ENCODE peak calls at places on chromosomes 7 and 10, in four cellular contexts. M is PC-9, V is cardiac fibroblast, F is PC-3. U is an unnamed sample.
A peak's percentile ranks its signal among the peaks of the same experiment; 100 is the strongest.

GRCh38 chr10:119693262-119693957 is 32.4 kb upstream of the INPP5F start:
- DNase-seq in M (no peak), V (no peak), F (no peak), U (no peak)

GRCh38 chr7:158695726-158696452 is 8.7 kb downstream of the NCAPG2 start:
- DNase-seq in M (peak; percentile 48), V (peak; percentile 94), F (peak; percentile 44), U (peak; percentile 30)

GRCh38 chr10:114151486-114151885 is 22.5 kb downstream of the CCDC186 start:
- DNase-seq in M (peak; percentile 73), V (peak; percentile 52), F (peak; percentile 81), U (peak; percentile 94)

GRCh38 chr10:132374176-132374575 is 22.8 kb upstream of the PWWP2B start:
- DNase-seq in M (no peak), V (no peak), F (no peak), U (no peak)

GRCh38 chr7:85392789-85393188 is 205.9 kb upstream of the SEMA3D start:
- DNase-seq in M (no peak), V (no peak), F (no peak), U (no peak)

GRCh38 chr10:69896601-69897000 is 94.9 kb downstream of the COL13A1 start:
- DNase-seq in M (no peak), V (no peak), F (no peak), U (no peak)

GRCh38 chr7:100563809-100564400 is 9.8 kb downstream of the SAP25 start:
- DNase-seq in M (no peak), V (peak; percentile 82), F (peak; percentile 68), U (peak; percentile 43)

GRCh38 chr7:132755538-132756481 is 179.5 kb upstream of the PLXNA4 start:
- DNase-seq in M (no peak), V (peak; percentile 28), F (no peak), U (peak; percentile 7)

GRCh38 chr10:42475168-42476098 is 162.9 kb downstream of the ZNF33B start:
- DNase-seq in M (no peak), V (peak; percentile 80), F (peak; percentile 78), U (peak; percentile 49)

GRCh38 chr7:96596120-96596826 is 113.4 kb downstream of the SEM1 start:
- DNase-seq in M (peak; percentile 36), V (peak; percentile 2), F (peak; percentile 32), U (peak; percentile 23)

GRCh38 chr7:154720016-154720415 is 282.9 kb downstream of the PAXIP1 start:
- DNase-seq in M (no peak), V (no peak), F (no peak), U (no peak)

GRCh38 chr10:23070819-23071218 is 24.6 kb upstream of the MSRB2 start:
- DNase-seq in M (no peak), V (no peak), F (no peak), U (no peak)

GRCh38 chr7:140571537-140572122 is 69.0 kb downstream of the DENND2A start:
- DNase-seq in M (peak; percentile 66), V (no peak), F (peak; percentile 74), U (peak; percentile 65)

GRCh38 chr10:86770412-86770960 is 14.1 kb downstream of the BMPR1A start:
- DNase-seq in M (no peak), V (no peak), F (no peak), U (no peak)

GRCh38 chr7:93921607-93922446 is at the start of gene GNG11:
- DNase-seq in M (no peak), V (peak; percentile 90), F (peak; percentile 65), U (peak; percentile 36)

GRCh38 chr10:133211141-133211830 is 18.7 kb upstream of the UTF1 start:
- DNase-seq in M (no peak), V (no peak), F (no peak), U (no peak)

GRCh38 chr7:19674266-19674960 is 34.4 kb downstream of the POLR1F start:
- DNase-seq in M (no peak), V (peak; percentile 5), F (no peak), U (peak; percentile 9)

GRCh38 chr10:89156161-89156560 is 51.0 kb downstream of the CH25H start:
- DNase-seq in M (no peak), V (no peak), F (no peak), U (no peak)

GRCh38 chr7:128164061-128164954 is 76.8 kb upstream of the LEP start:
- DNase-seq in M (peak; percentile 98), V (peak; percentile 30), F (peak; percentile 91), U (peak; percentile 96)

GRCh38 chr10:91034494-91035157 is 113.7 kb upstream of the ANKRD1 start:
- DNase-seq in M (no peak), V (peak; percentile 96), F (peak; percentile 25), U (no peak)

GRCh38 chr10:98041352-98042043 is 11.1 kb upstream of the CRTAC1 start:
- DNase-seq in M (no peak), V (peak; percentile 68), F (peak; percentile 68), U (peak; percentile 43)

GRCh38 chr7:27958933-27959548 is 219.1 kb downstream of the TAX1BP1 start:
- DNase-seq in M (no peak), V (no peak), F (no peak), U (no peak)

GRCh38 chr10:30433286-30433778 is 652 bp upstream of the MAP3K8 start:
- DNase-seq in M (peak; percentile 71), V (peak; percentile 92), F (peak; percentile 61), U (no peak)

GRCh38 chr7:40493609-40494041 is 358.8 kb downstream of the SUGCT start:
- DNase-seq in M (no peak), V (peak; percentile 11), F (no peak), U (peak; percentile 17)

GRCh38 chr7:40983106-40983505 is 719.8 kb downstream of the INHBA start:
- DNase-seq in M (no peak), V (no peak), F (no peak), U (no peak)

GRCh38 chr7:22147113-22147512 is 201.4 kb upstream of the CDCA7L start:
- DNase-seq in M (no peak), V (no peak), F (no peak), U (no peak)

GRCh38 chr10:71999360-72000072 is 35.3 kb downstream of the CHST3 start:
- DNase-seq in M (no peak), V (peak; percentile 96), F (no peak), U (no peak)

GRCh38 chr10:112374724-112375541 is 1.0 kb downstream of the ACSL5 start:
- DNase-seq in M (peak; percentile 57), V (peak; percentile 32), F (no peak), U (no peak)

GRCh38 chr7:136018104-136018503 is 40.9 kb upstream of the MTPN start:
- DNase-seq in M (no peak), V (no peak), F (peak; percentile 12), U (peak; percentile 20)

GRCh38 chr7:18276380-18276779 is 219.2 kb upstream of the HDAC9 start:
- DNase-seq in M (no peak), V (no peak), F (no peak), U (no peak)

GRCh38 chr7:5702876-5703571 is 78.4 kb downstream of the RNF216 start:
- DNase-seq in M (peak; percentile 55), V (no peak), F (peak; percentile 52), U (peak; percentile 60)

GRCh38 chr10:79084012-79084971 is 15.5 kb downstream of the ZMIZ1 start:
- DNase-seq in M (peak; percentile 83), V (peak; percentile 96), F (peak; percentile 77), U (peak; percentile 88)

GRCh38 chr10:85319826-85320225 is 991.4 kb downstream of the CCSER2 start:
- DNase-seq in M (no peak), V (no peak), F (no peak), U (no peak)

DNA sequence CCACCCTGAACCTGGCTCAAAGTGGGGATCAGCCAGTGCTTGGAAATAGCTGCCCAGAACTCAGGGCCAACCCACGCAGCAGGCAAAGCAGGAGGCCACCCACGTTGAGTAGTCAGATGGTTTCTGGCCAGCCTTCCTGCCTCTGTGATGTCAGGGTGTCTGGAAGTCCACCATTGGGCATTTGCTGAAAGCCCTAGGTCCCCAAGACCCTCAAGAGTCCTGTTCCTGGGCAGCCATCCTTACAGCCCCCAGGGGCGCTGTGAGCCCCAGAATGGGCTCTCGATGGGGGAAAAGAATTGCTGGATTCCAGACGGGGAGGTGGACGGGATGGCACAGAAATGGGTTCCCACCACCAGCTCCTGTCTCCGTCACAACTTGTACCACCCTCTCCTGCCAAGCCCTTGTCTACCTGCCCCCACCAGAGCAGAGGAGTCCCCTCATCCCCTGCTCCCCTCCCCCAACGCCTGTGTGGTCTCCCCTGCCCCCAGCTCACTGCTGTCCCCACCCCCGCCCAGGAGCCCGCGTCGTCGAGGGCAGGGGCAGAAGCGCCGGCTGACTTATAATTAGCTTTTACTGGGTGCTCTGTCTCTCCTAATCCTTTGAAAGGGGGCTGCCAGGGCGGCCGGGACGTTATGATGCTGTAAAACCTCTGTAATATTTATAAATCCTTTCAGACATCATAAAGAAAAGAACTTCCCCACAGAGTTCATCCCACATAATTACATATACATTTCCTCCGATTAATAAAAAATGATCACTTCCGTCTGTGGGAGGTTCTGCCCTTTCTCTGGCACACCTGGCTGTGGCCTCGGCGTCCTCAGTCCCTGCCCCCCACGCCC is 3.8 kb downstream of the MYL10 start:
- DNase-seq in M (no peak), V (peak; percentile 44), F (no peak), U (no peak)
- TF ChIP-seq CTCF in M (no peak), V (no peak), F (no peak), U (no peak)

GRCh38 chr7:2633538-2634264 is 1.9 kb downstream of the TTYH3 start:
- DNase-seq in M (peak; percentile 71), V (peak; percentile 89), F (peak; percentile 61), U (peak; percentile 70)
- H3K4me3 ChIP-seq in M (peak overlapping the region; percentile 87), V (peak overlapping the region; percentile 92), F (peak overlapping the region; percentile 93), U (peak overlapping the region; percentile 65)

GRCh38 chr10:6165221-6165725 is 37.5 kb upstream of the PFKFB3 start:
- DNase-seq in M (no peak), V (no peak), F (no peak), U (no peak)
- TF ChIP-seq CTCF in M (no peak), V (no peak), F (no peak), U (no peak)

GRCh38 chr10:62231371-62231770 is 37.3 kb downstream of the RTKN2 start:
- DNase-seq in M (peak; percentile 69), V (peak; percentile 89), F (peak; percentile 99), U (peak; percentile 56)

GRCh38 chr10:62231805-62232204 is 36.8 kb downstream of the RTKN2 start:
- DNase-seq in M (no peak), V (no peak), F (peak; percentile 88), U (no peak)

GRCh38 chr10:62234284-62234605 is 34.4 kb downstream of the RTKN2 start:
- DNase-seq in M (no peak), V (no peak), F (no peak), U (no peak)

GRCh38 chr10:62233494-62234283 is 35.0 kb downstream of the RTKN2 start:
- DNase-seq in M (no peak), V (peak; percentile 53), F (peak; percentile 75), U (no peak)

GRCh38 chr10:62230344-62231138 is 38.1 kb downstream of the RTKN2 start:
- DNase-seq in M (no peak), V (no peak), F (peak; percentile 81), U (peak; percentile 46)
- H3K4me3 ChIP-seq in M (no peak overlapping the region), V (no peak overlapping the region), F (peak overlapping the region; percentile 7), U (no peak overlapping the region)

DNA sequence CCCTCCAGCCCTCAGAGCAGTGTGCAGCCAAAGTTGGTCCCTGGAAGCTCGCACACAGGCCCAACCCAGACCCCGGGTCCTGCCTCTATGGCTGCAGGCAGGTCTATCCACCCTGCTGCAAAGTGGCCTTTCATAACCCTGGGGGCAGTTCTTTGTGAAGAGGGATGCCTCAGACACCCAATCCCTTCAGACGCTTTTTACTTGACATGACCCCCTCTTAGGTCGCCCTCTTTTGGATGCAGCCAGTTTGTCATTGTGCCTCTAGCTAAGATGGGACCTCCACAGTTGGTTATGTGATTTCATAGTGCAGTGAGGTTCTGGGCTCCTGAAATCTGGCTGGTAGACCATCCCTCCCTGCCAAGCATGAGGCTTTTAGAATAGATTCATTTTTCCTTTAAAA is 27.3 kb downstream of the SMKR1 start:
- DNase-seq in M (no peak), V (no peak), F (no peak), U (no peak)
- TF ChIP-seq CTCF in M (no peak), V (no peak), F (no peak), U (no peak)

GRCh38 chr10:31926154-31926553 is 2.5 kb downstream of the ARHGAP12 start:
- DNase-seq in M (no peak), V (no peak), F (no peak), U (peak; percentile 8)
- H3K4me3 ChIP-seq in M (peak overlapping the region; percentile 77), V (no peak overlapping the region), F (peak overlapping the region; percentile 85), U (peak overlapping the region; percentile 56)